ENCODE peak calls at places on chromosomes 11 and 22, in five cellular contexts. B is AG09309, K is AG08396, A is right cardiac atrium, I is body of pancreas. M is an unnamed sample.

GRCh38 chr11:17019231-17019630 is 5.0 kb upstream of the PLEKHA7 start:
- DNase-seq in B (no peak), K (no peak), A (no peak), I (no peak), M (no peak)

GRCh38 chr22:46240506-46240905 is 9.6 kb downstream of the CDPF1 start:
- DNase-seq in I (no peak), K (no peak), A (no peak), B (no peak), M (no peak)

GRCh38 chr11:69497221-69497787 is 15.8 kb downstream of the LINC01488 start:
- DNase-seq in A (peak), I (peak), K (peak), B (peak), M (peak)

GRCh38 chr22:44403930-44404329 is 91.2 kb upstream of the SHISAL1 start:
- DNase-seq in A (peak), B (no peak), I (no peak), K (no peak), M (peak)

GRCh38 chr22:42696331-42696967 is 24.2 kb downstream of the A4GALT start:
- DNase-seq in I (no peak), A (peak), B (no peak), K (no peak), M (peak)

GRCh38 chr11:37616291-37616690 is 1018.3 kb upstream of the RAG2 start:
- DNase-seq in K (no peak), I (no peak), A (no peak), B (no peak), M (no peak)

GRCh38 chr11:79973701-79974626 is 533.1 kb upstream of the TENM4 start:
- DNase-seq in I (peak), B (no peak), A (no peak), K (no peak), M (no peak)

GRCh38 chr11:59923813-59924212 is 14.4 kb upstream of the OOSP1 start:
- DNase-seq in I (no peak), A (no peak), K (no peak), B (no peak), M (no peak)

GRCh38 chr11:128905345-128906184 is 14.4 kb downstream of the KCNJ5 start:
- DNase-seq in B (no peak), K (peak), I (peak), A (peak), M (peak)

GRCh38 chr22:20299736-20300136 is 20.1 kb downstream of the DGCR6L start:
- DNase-seq in B (no peak), A (peak), K (no peak), I (peak), M (no peak)

GRCh38 chr11:66008468-66009101 is 3.2 kb upstream of the CST6 start:
- DNase-seq in A (no peak), K (no peak), B (no peak), I (no peak), M (no peak)

GRCh38 chr11:45449036-45449601 is 163.0 kb upstream of the SYT13 start:
- DNase-seq in K (no peak), I (no peak), B (no peak), A (no peak), M (no peak)

GRCh38 chr11:61955031-61955415 is 4.9 kb downstream of the BEST1 start:
- DNase-seq in K (peak), A (peak), I (no peak), B (peak), M (peak)

GRCh38 chr11:7833527-7833926 is 36.8 kb upstream of the OR5P2 start:
- DNase-seq in B (no peak), A (no peak), I (no peak), K (no peak), M (no peak)

GRCh38 chr11:38680746-38681145 is 2082.7 kb upstream of the RAG2 start:
- DNase-seq in A (no peak), K (no peak), I (no peak), B (no peak), M (no peak)

GRCh38 chr11:103544874-103545273 is 435.6 kb downstream of the DYNC2H1 start:
- DNase-seq in I (no peak), K (no peak), A (no peak), B (no peak), M (no peak)

GRCh38 chr11:67373916-67374570 is 645 bp upstream of the CLCF1 start:
- DNase-seq in B (peak), I (peak), A (peak), K (peak), M (peak)

GRCh38 chr11:46858920-46859531 is 12.9 kb upstream of the CKAP5 start:
- DNase-seq in B (no peak), I (no peak), K (no peak), A (no peak), M (no peak)

GRCh38 chr11:123576501-123576900 is 77.9 kb downstream of the SCN3B start:
- DNase-seq in B (no peak), I (no peak), K (no peak), A (no peak), M (no peak)

GRCh38 chr11:77195071-77195705 is 67.1 kb downstream of the MYO7A start:
- DNase-seq in B (no peak), A (peak), K (no peak), I (no peak), M (no peak)